ENCODE peak calls at places on chromosome 15, in nine cellular contexts. F, U, X, B, I, V, W, C and D are unnamed samples.

GRCh38 chr15:62889734-62890505 is 152.6 kb upstream of the TPM1 start:
- DNase-seq in X (peak), W (no peak), C (no peak), I (no peak), F (no peak), V (no peak), U (no peak), B (peak), D (no peak)

GRCh38 chr15:66966256-66966655 is 99.1 kb upstream of the SMAD3 start:
- DNase-seq in B (no peak), C (no peak), X (no peak), V (no peak), W (no peak), I (no peak), U (no peak), F (no peak), D (no peak)

GRCh38 chr15:93200448-93201226 is 111.6 kb upstream of the RGMA start:
- DNase-seq in F (no peak), V (no peak), I (no peak), C (no peak), B (no peak), X (no peak), W (no peak), U (no peak), D (no peak)

GRCh38 chr15:59687831-59688230 is 1.3 kb downstream of the BNIP2 start:
- DNase-seq in B (peak), C (peak), W (no peak), X (peak), V (no peak), U (peak), F (peak), I (no peak), D (peak)

GRCh38 chr15:76139368-76140068 is 79.7 kb downstream of the TMEM266 start:
- DNase-seq in C (peak), X (peak), B (peak), I (peak), U (peak), V (no peak), W (no peak), F (peak), D (peak)

GRCh38 chr15:40192942-40193341 is 32.1 kb downstream of the BUB1B start:
- DNase-seq in B (peak), U (no peak), X (peak), C (no peak), W (no peak), I (no peak), F (no peak), V (no peak), D (no peak)

GRCh38 chr15:63133786-63134185 is 12.1 kb downstream of the LACTB start:
- DNase-seq in X (peak), W (no peak), C (no peak), V (no peak), F (no peak), B (peak), U (no peak), I (no peak), D (no peak)

GRCh38 chr15:77634266-77634962 is 1.7 kb upstream of the LINGO1 start:
- DNase-seq in U (peak), C (peak), W (peak), I (peak), V (peak), X (peak), B (peak), F (peak), D (peak)

GRCh38 chr15:69561071-69561784 is 108.6 kb downstream of the RPLP1 start:
- DNase-seq in W (no peak), X (no peak), U (no peak), V (peak), B (no peak), C (no peak), I (no peak), F (peak), D (no peak)

GRCh38 chr15:56244237-56244810 is 645 bp upstream of the RFX7 start:
- DNase-seq in F (peak), B (peak), X (peak), V (peak), C (peak), I (peak), U (peak), W (peak), D (peak)

GRCh38 chr15:74318376-74319137 is 48.9 kb downstream of the CYP11A1 start:
- DNase-seq in U (peak), C (no peak), X (no peak), W (peak), V (no peak), B (peak), F (no peak), I (no peak), D (no peak)

GRCh38 chr15:58433597-58434333 is 2.0 kb downstream of the LIPC start:
- DNase-seq in I (peak), C (no peak), W (no peak), X (no peak), B (peak), F (no peak), U (no peak), V (no peak), D (no peak)

GRCh38 chr15:93929375-93930094 is 301.8 kb upstream of the MCTP2 start:
- DNase-seq in W (no peak), C (no peak), X (no peak), I (peak), V (no peak), F (no peak), U (no peak), B (peak), D (no peak)

GRCh38 chr15:70165811-70166284 is 68.1 kb upstream of the TLE3 start:
- DNase-seq in X (peak), I (no peak), B (peak), W (peak), U (no peak), F (no peak), C (no peak), V (peak), D (no peak)

GRCh38 chr15:62482715-62483429 is 317.8 kb upstream of the C2CD4B start:
- DNase-seq in I (peak), V (no peak), F (peak), W (no peak), X (no peak), B (peak), U (peak), C (no peak), D (peak)

GRCh38 chr15:71387825-71388224 is 272.6 kb downstream of the THSD4 start:
- DNase-seq in I (no peak), W (no peak), F (no peak), C (no peak), B (no peak), V (no peak), X (no peak), U (no peak), D (no peak)

GRCh38 chr15:34496616-34497015 is 59.0 kb upstream of the GOLGA8A start:
- DNase-seq in X (no peak), V (no peak), C (no peak), W (no peak), B (no peak), U (no peak), I (no peak), F (no peak), D (no peak)

GRCh38 chr15:25134546-25134945 is 179.8 kb downstream of the SNRPN start:
- DNase-seq in C (no peak), F (peak), V (no peak), W (no peak), U (no peak), B (peak), I (peak), X (peak), D (no peak)
- TF ChIP-seq CTCF in C (no peak), F (no peak), V (no peak), W (no peak), U (no peak), B (no peak), I (peak), X (peak), D (no peak)

DNA sequence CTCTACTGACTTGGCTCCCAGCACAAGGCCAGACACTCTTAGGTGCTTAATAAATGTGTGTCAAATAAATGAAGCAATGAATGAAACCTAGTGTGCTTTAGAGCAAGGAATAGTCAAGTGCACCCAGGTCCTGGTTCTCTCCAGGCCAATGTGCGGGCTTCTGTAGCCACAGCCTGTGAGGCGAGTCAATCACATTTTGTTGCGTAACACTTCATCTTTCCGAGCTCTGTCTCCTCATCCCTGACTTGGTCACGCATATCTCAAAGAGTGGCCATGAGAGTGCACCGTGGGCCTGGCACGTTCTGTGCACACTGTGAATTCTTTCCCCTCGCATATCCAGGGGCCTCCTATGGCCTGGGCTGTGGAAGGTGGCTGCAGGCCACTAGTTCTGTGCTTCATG is 11.4 kb upstream of the SH3GL3 start:
- DNase-seq in W (no peak), X (no peak), U (no peak), I (no peak), C (no peak), F (no peak), B (no peak), V (no peak), D (no peak)
- TF ChIP-seq CTCF in W (no peak), X (no peak), U (no peak), I (no peak), C (no peak), F (no peak), B (no peak), V (no peak), D (no peak)

GRCh38 chr15:80461370-80462060 is 57.3 kb downstream of the ARNT2 start:
- DNase-seq in C (no peak), U (no peak), F (no peak), X (no peak), B (peak), V (no peak), W (no peak), I (no peak), D (no peak)
- TF ChIP-seq CTCF in C (no peak), U (no peak), F (no peak), X (no peak), B (peak), V (no peak), W (no peak), I (no peak), D (no peak)

DNA sequence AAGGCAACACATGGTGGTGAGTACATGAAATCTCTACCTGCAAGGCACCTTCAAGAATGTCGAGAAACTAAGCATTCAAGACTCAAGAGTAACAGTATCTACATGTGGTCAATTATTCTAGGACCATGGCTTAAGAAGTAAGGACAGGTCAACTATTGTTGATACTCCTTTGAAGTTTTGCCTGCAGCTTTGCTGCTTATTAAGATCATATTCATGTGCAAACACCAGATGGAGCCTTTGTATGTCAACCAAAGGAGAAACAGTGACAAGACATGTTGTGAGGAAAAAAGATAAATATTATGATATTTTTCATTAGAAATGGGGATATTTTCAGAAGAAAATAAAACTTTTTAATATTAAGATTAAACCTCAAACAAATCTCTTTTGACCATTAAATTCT is 52.3 kb upstream of the FGF7 start:
- DNase-seq in B (peak), F (no peak), C (no peak), W (no peak), I (no peak), X (peak), U (peak), V (no peak), D (no peak)
- TF ChIP-seq CTCF in B (peak), F (no peak), C (no peak), W (no peak), I (no peak), X (no peak), U (peak), V (no peak), D (no peak)

DNA sequence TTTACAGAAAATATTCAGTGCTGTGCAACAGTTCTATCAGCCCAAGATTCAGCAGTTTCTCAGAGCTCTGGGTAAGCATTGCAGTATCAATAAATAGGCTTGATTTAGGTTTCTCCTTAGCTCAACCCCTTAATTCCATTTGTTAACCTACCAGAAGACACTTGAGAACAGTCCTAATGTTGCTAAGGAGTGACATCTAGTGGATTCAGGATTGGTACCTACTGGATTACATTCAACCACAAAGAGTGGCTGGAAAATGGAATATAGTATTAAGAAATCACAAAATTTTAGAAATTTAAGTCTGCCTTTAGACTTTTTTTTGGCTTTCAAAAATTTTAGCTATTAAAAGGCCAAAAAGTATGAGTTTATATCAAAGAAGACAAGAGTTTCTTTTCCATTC is 34.7 kb downstream of the POLG start:
- DNase-seq in I (no peak), X (peak), C (no peak), B (peak), F (no peak), V (no peak), W (no peak), U (no peak), D (no peak)
- TF ChIP-seq CTCF in I (peak), X (peak), C (no peak), B (peak), F (peak), V (peak), W (no peak), U (no peak), D (no peak)

GRCh38 chr15:82196353-82196752 is 66.2 kb downstream of the EFL1 start:
- DNase-seq in X (no peak), C (no peak), I (no peak), B (no peak), V (no peak), U (no peak), F (no peak), W (no peak), D (no peak)

DNA sequence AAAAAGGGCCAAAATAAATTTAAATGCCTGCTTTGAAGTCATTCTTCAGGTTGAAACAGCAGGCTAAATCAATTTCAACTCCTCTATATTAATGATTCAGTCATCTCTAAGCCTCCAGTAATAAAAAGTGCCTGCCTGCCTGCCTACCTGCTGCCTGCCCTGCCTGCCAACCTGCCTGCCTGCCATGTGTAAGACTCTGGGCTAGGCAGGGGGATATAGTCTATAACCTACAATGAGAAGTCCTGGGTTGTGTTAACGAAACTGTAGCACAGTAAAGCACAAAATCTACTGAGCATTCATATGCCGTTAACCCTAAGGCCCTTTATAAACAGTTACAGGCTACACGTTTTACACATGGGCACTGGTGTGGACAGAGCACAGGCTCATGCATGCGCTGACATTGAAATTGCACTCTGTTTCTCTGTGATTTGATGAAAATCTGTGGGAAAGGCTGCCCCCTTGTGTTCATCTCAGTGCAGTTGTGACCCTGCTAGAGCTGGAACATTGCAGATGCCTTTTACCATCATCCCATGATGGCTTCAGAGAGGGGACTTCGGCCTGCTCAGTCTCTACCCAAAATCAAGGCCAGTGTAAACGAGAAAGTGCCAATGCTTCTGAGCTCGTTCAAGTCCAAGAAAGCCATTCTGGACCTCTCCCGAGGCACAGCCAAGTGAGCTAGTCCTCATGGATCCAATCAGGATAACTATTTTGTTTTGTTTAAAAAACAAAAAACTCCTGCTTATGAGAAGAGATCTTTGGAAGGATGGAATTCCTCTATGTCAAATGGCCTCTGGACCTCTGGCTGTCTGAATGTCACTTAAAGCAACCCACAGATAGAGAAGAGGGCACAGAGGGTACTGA is 64.6 kb downstream of the EFL1 start:
- DNase-seq in C (peak), U (peak), X (peak), V (no peak), W (peak), I (peak), F (peak), B (peak), D (peak)
- TF ChIP-seq CTCF in C (peak), U (peak), X (peak), V (peak), W (peak), I (peak), F (peak), B (peak), D (peak)

GRCh38 chr15:72770673-72771328 is 12.8 kb downstream of the ADPGK start:
- DNase-seq in W (no peak), I (no peak), X (no peak), C (no peak), F (no peak), U (peak), V (no peak), B (no peak), D (no peak)
- TF ChIP-seq CTCF in W (no peak), I (peak), X (no peak), C (no peak), F (no peak), U (peak), V (no peak), B (peak), D (no peak)